ENCODE peak calls at places on chromosomes 7 and 10, in five cellular contexts. L, E, G, J and S are unnamed samples.

GRCh38 chr7:91473619-91474018 is 209.4 kb downstream of the FZD1 start:
- DNase-seq in E (no peak), G (no peak), L (no peak), J (no peak), S (no peak)

GRCh38 chr10:119318411-119319160 is 111.2 kb downstream of the GRK5 start:
- DNase-seq in L (no peak), G (no peak), E (no peak), J (no peak), S (no peak)

GRCh38 chr7:46945328-46945727 is 636.6 kb downstream of the TNS3 start:
- DNase-seq in G (no peak), J (no peak), L (no peak), E (no peak), S (no peak)

GRCh38 chr10:59708816-59709471 is 706 bp downstream of the SLC16A9 start:
- DNase-seq in J (no peak), L (peak; percentile 21), G (no peak), E (peak; percentile 25), S (no peak)

GRCh38 chr10:93746844-93747284 is 10.9 kb upstream of the LGI1 start:
- DNase-seq in E (peak; percentile 35), J (peak; percentile 70), L (no peak), G (peak; percentile 45), S (no peak)

GRCh38 chr7:26200113-26200443 is 468 bp downstream of the HNRNPA2B1 start:
- DNase-seq in G (peak; percentile 74), J (no peak), L (peak; percentile 61), E (no peak), S (peak; percentile 61)

GRCh38 chr7:32239764-32240163 is 169.6 kb upstream of the PDE1C start:
- DNase-seq in J (no peak), G (no peak), L (no peak), E (no peak), S (no peak)

GRCh38 chr10:104445359-104445758 is 91.7 kb downstream of the CFAP58 start:
- DNase-seq in E (no peak), J (no peak), G (no peak), L (no peak), S (no peak)

GRCh38 chr7:44305564-44306507 is 19.6 kb downstream of the CAMK2B start:
- DNase-seq in J (no peak), G (no peak), E (no peak), L (no peak), S (no peak)

GRCh38 chr10:784759-785538 is 95.5 kb upstream of the DIP2C start:
- DNase-seq in L (peak; percentile 49), E (peak; percentile 54), J (peak; percentile 58), G (no peak), S (no peak)

GRCh38 chr10:75586814-75587213 is 155.4 kb downstream of the LRMDA start:
- DNase-seq in L (no peak), G (no peak), J (no peak), E (no peak), S (no peak)

GRCh38 chr7:150931199-150931869 is 46.8 kb downstream of the KCNH2 start:
- DNase-seq in J (no peak), E (no peak), L (no peak), G (no peak), S (no peak)

GRCh38 chr7:140870003-140870402 is 54.7 kb downstream of the BRAF start:
- DNase-seq in J (no peak), E (no peak), G (no peak), L (no peak), S (no peak)

GRCh38 chr7:74657692-74658170 is at the start of gene GTF2I:
- DNase-seq in G (peak; percentile 69), J (no peak), L (peak; percentile 75), E (no peak), S (no peak)

GRCh38 chr10:96643920-96644319 is 57.1 kb upstream of the TM9SF3 start:
- DNase-seq in J (no peak), L (no peak), E (no peak), G (no peak), S (no peak)

GRCh38 chr10:86203162-86203905 is 163.3 kb downstream of the GRID1 start:
- DNase-seq in J (no peak), E (no peak), L (peak; percentile 57), G (peak; percentile 19), S (no peak)

GRCh38 chr7:76383089-76383944 is 24.5 kb upstream of the YWHAG start:
- DNase-seq in G (no peak), L (no peak), E (peak; percentile 57), J (peak; percentile 81), S (no peak)

GRCh38 chr10:74949434-74949833 is 123.0 kb downstream of the KAT6B start:
- DNase-seq in L (no peak), E (no peak), G (no peak), J (no peak), S (no peak)

GRCh38 chr10:122637371-122637770 is 62.3 kb downstream of the C10orf120 start:
- DNase-seq in E (no peak), L (no peak), J (no peak), G (no peak), S (no peak)

GRCh38 chr10:110610308-110610774 is 33.8 kb upstream of the RBM20 start:
- DNase-seq in L (peak; percentile 50), G (peak; percentile 76), E (peak; percentile 50), J (peak; percentile 49), S (peak; percentile 10)

GRCh38 chr7:51321961-51322515 is 5.4 kb upstream of the COBL start:
- DNase-seq in E (no peak), L (no peak), J (no peak), G (no peak), S (no peak)

GRCh38 chr7:103391976-103392375 is 44.5 kb downstream of the PSMC2 start:
- DNase-seq in G (no peak), L (no peak), J (no peak), E (no peak), S (no peak)

GRCh38 chr7:105916603-105917002 is 40.2 kb upstream of the ATXN7L1 start:
- DNase-seq in L (no peak), E (no peak), J (no peak), G (no peak), S (no peak)

GRCh38 chr7:73704640-73705550 is 14.6 kb downstream of the STX1A start:
- DNase-seq in L (no peak), J (no peak), G (no peak), E (peak; percentile 94), S (no peak)

GRCh38 chr10:5977471-5978370 is at the start of gene IL15RA:
- DNase-seq in L (peak; percentile 41), G (peak; percentile 81), J (peak; percentile 39), E (peak; percentile 79), S (peak; percentile 72)

GRCh38 chr10:100014129-100014762 is 4.5 kb upstream of the DNMBP start:
- DNase-seq in J (no peak), E (no peak), L (no peak), G (peak; percentile 97), S (no peak)

GRCh38 chr7:158816271-158816670 is 13.0 kb downstream of the ESYT2 start:
- DNase-seq in L (no peak), G (no peak), E (no peak), J (no peak), S (no peak)

GRCh38 chr7:158815471-158816128 is 13.7 kb downstream of the ESYT2 start:
- DNase-seq in L (no peak), E (no peak), G (no peak), J (no peak), S (no peak)

GRCh38 chr7:158815046-158815445 is 14.3 kb downstream of the ESYT2 start:
- DNase-seq in L (no peak), E (no peak), J (no peak), G (no peak), S (no peak)

GRCh38 chr7:158812684-158813083 is 16.6 kb downstream of the ESYT2 start:
- DNase-seq in E (no peak), J (no peak), G (no peak), L (no peak), S (peak; percentile 67)

GRCh38 chr7:158814637-158815036 is 14.7 kb downstream of the ESYT2 start:
- DNase-seq in E (no peak), G (peak; percentile 64), L (no peak), J (no peak), S (no peak)
- H3K4me1 ChIP-seq in E (peaks cover 76% of the 10 kb centered on the region), G (peaks cover 35% of the 10 kb centered on the region), L (peaks cover 25% of the 10 kb centered on the region), J (peaks cover 80% of the 10 kb centered on the region), S (peaks cover 83% of the 10 kb centered on the region)

GRCh38 chr7:148706368-148706767 is 7.7 kb downstream of the CUL1 start:
- DNase-seq in J (no peak), E (no peak), G (no peak), L (no peak), S (no peak)
- H3K4me1 ChIP-seq in J (peaks cover 17% of the 10 kb centered on the region), E (peaks cover 42% of the 10 kb centered on the region), G (peaks cover 43% of the 10 kb centered on the region), L (peaks cover 13% of the 10 kb centered on the region), S (peaks cover 18% of the 10 kb centered on the region)

DNA sequence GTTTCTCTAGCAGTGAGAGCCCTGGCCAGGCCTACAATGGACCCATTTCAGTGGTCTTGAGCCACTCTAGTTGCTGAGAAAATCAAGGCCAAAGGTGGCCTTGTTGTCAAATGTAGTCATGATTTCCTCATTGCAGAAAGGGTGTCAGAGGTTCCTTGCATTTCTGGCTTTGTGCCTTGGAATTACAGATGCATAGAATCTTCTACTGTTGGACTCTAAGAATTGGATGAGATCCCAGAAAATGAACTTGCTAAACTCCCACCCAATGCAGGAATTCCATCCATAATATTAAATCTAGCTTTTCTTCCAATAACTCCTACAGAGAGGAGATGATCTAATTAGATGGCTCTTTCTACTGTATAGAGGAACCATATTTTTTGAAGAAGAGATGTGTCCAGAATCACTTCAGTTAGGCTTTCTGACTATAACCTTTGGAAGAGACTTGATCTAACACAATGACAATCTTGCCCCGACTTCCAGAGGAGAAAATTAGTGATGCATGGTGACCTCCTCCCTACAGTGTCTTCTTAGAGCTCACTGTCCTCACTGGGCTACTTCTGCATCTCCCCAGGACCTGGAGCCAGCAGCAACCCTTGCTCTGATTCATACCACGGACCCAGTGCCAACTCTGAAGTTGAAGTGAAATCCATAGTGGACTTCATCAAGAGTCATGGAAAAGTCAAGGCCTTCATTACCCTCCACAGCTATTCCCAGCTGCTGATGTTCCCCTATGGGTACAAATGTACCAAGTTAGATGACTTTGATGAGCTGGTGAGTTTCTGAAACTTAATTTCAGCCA is 12.4 kb downstream of the CPA2 start:
- DNase-seq in E (no peak), G (no peak), J (no peak), L (no peak), S (no peak)
- H3K4me1 ChIP-seq in E (no peaks in the 10 kb centered on the region), G (no peaks in the 10 kb centered on the region), J (peaks cover 7% of the 10 kb centered on the region), L (peaks cover 11% of the 10 kb centered on the region), S (no peaks in the 10 kb centered on the region)

DNA sequence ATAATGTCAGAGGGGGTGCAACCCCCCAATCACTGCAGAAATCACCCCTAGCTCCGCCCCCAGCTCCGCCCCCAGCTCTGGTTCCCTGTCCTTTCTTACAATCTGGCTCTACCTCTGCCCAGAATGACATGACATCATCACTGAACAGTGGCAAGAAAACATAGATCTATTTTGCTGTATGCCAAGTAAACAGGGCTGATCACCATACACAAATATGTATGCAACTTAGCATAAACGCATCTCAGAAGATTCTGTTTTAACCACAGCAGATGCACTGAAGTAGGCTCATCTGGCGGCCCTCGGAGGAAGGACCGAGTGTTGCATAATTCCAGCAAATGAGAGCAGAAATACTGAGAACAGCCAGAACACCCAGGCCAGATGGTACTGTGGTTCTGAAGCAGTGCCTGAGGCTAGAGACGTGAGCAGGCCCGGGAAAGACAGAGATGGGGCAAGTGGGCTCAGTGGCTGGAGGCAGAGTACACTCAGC is 293.3 kb upstream of the KLF14 start:
- DNase-seq in G (no peak), J (no peak), E (no peak), L (no peak), S (peak; percentile 42)
- H3K4me1 ChIP-seq in G (peaks cover 15% of the 10 kb centered on the region), J (peaks cover 43% of the 10 kb centered on the region), E (peaks cover 49% of the 10 kb centered on the region), L (no peaks in the 10 kb centered on the region), S (peaks cover 53% of the 10 kb centered on the region)